ENCODE peak calls at places on chromosomes 13 and 19, in six cellular contexts. One of them, this sample, is unnamed.

GRCh38 chr19:17125728-17126677 is 50.4 kb downstream of the MYO9B start:
- DNase-seq in endothelial cell: no peak
- DNase-seq in Panc1: no peak
- DNase-seq in activated B cell treated with CpG ODN at 0.5 μM for 24 hours: peak; percentile 51
- DNase-seq in neural progenitor cell: no peak
- DNase-seq in ascending aorta: no peak
- DNase-seq in this sample: no peak

GRCh38 chr19:15378529-15379082 is 981 bp downstream of the AKAP8 start:
- DNase-seq in endothelial cell: peak; percentile 37
- DNase-seq in Panc1: no peak
- DNase-seq in activated B cell treated with CpG ODN at 0.5 μM for 24 hours: no peak
- DNase-seq in neural progenitor cell: peak; percentile 65
- DNase-seq in ascending aorta: no peak
- DNase-seq in this sample: peak; percentile 18

GRCh38 chr19:30665449-30665848 is 293.3 kb downstream of the ZNF536 start:
- DNase-seq in endothelial cell: no peak
- DNase-seq in Panc1: no peak
- DNase-seq in activated B cell treated with CpG ODN at 0.5 μM for 24 hours: no peak
- DNase-seq in neural progenitor cell: no peak
- DNase-seq in ascending aorta: no peak
- DNase-seq in this sample: no peak

GRCh38 chr19:10831980-10832658 is 3.9 kb downstream of the TMED1 start:
- DNase-seq in endothelial cell: no peak
- DNase-seq in Panc1: no peak
- DNase-seq in activated B cell treated with CpG ODN at 0.5 μM for 24 hours: no peak
- DNase-seq in neural progenitor cell: no peak
- DNase-seq in ascending aorta: no peak
- DNase-seq in this sample: no peak

GRCh38 chr19:35059006-35059798 is 17.7 kb downstream of the HPN start:
- DNase-seq in endothelial cell: no peak
- DNase-seq in Panc1: no peak
- DNase-seq in activated B cell treated with CpG ODN at 0.5 μM for 24 hours: no peak
- DNase-seq in neural progenitor cell: no peak
- DNase-seq in ascending aorta: no peak
- DNase-seq in this sample: no peak

GRCh38 chr13:67217914-67218313 is 12.2 kb downstream of the PCDH9 start:
- DNase-seq in endothelial cell: no peak
- DNase-seq in Panc1: no peak
- DNase-seq in activated B cell treated with CpG ODN at 0.5 μM for 24 hours: no peak
- DNase-seq in neural progenitor cell: no peak
- DNase-seq in ascending aorta: no peak
- DNase-seq in this sample: no peak

GRCh38 chr19:36136975-36137686 is 2.7 kb upstream of the CAPNS1 start:
- DNase-seq in endothelial cell: no peak
- DNase-seq in Panc1: peak; percentile 59
- DNase-seq in activated B cell treated with CpG ODN at 0.5 μM for 24 hours: no peak
- DNase-seq in neural progenitor cell: no peak
- DNase-seq in ascending aorta: peak; percentile 33
- DNase-seq in this sample: peak; percentile 96

GRCh38 chr13:71858647-71859046 is 8.4 kb downstream of the DACH1 start:
- DNase-seq in endothelial cell: no peak
- DNase-seq in Panc1: no peak
- DNase-seq in activated B cell treated with CpG ODN at 0.5 μM for 24 hours: no peak
- DNase-seq in neural progenitor cell: no peak
- DNase-seq in ascending aorta: no peak
- DNase-seq in this sample: no peak

GRCh38 chr13:60788156-60788829 is 391.3 kb downstream of the TDRD3 start:
- DNase-seq in endothelial cell: no peak
- DNase-seq in Panc1: no peak
- DNase-seq in activated B cell treated with CpG ODN at 0.5 μM for 24 hours: no peak
- DNase-seq in neural progenitor cell: no peak
- DNase-seq in ascending aorta: no peak
- DNase-seq in this sample: no peak

GRCh38 chr13:27379694-27380596 is 44.5 kb upstream of the GTF3A start:
- DNase-seq in endothelial cell: peak; percentile 86
- DNase-seq in Panc1: no peak
- DNase-seq in activated B cell treated with CpG ODN at 0.5 μM for 24 hours: no peak
- DNase-seq in neural progenitor cell: peak; percentile 83
- DNase-seq in ascending aorta: no peak
- DNase-seq in this sample: peak; percentile 35

GRCh38 chr19:37362733-37363132 is 8.2 kb upstream of the ZNF527 start:
- DNase-seq in endothelial cell: no peak
- DNase-seq in Panc1: no peak
- DNase-seq in activated B cell treated with CpG ODN at 0.5 μM for 24 hours: no peak
- DNase-seq in neural progenitor cell: peak; percentile 48
- DNase-seq in ascending aorta: no peak
- DNase-seq in this sample: peak; percentile 62

GRCh38 chr13:110799246-110800236 is 86.0 kb downstream of the ING1 start:
- DNase-seq in endothelial cell: no peak
- DNase-seq in Panc1: no peak
- DNase-seq in activated B cell treated with CpG ODN at 0.5 μM for 24 hours: no peak
- DNase-seq in neural progenitor cell: no peak
- DNase-seq in ascending aorta: no peak
- DNase-seq in this sample: no peak

GRCh38 chr13:112970552-112971287 is 1.7 kb downstream of the MCF2L start:
- DNase-seq in endothelial cell: no peak
- DNase-seq in Panc1: no peak
- DNase-seq in activated B cell treated with CpG ODN at 0.5 μM for 24 hours: no peak
- DNase-seq in neural progenitor cell: no peak
- DNase-seq in ascending aorta: no peak
- DNase-seq in this sample: no peak

GRCh38 chr13:98083507-98083906 is 59.4 kb upstream of the FARP1 start:
- DNase-seq in endothelial cell: no peak
- DNase-seq in Panc1: no peak
- DNase-seq in activated B cell treated with CpG ODN at 0.5 μM for 24 hours: no peak
- DNase-seq in neural progenitor cell: no peak
- DNase-seq in ascending aorta: no peak
- DNase-seq in this sample: no peak

GRCh38 chr19:17107546-17108452 is 32.2 kb downstream of the MYO9B start:
- DNase-seq in endothelial cell: no peak
- DNase-seq in Panc1: peak; percentile 81
- DNase-seq in activated B cell treated with CpG ODN at 0.5 μM for 24 hours: no peak
- DNase-seq in neural progenitor cell: no peak
- DNase-seq in ascending aorta: peak; percentile 94
- DNase-seq in this sample: peak; percentile 86

GRCh38 chr19:33267706-33268105 is 34.6 kb downstream of the CEBPA start:
- DNase-seq in endothelial cell: no peak
- DNase-seq in Panc1: no peak
- DNase-seq in activated B cell treated with CpG ODN at 0.5 μM for 24 hours: no peak
- DNase-seq in neural progenitor cell: no peak
- DNase-seq in ascending aorta: no peak
- DNase-seq in this sample: no peak

GRCh38 chr13:79749985-79750551 is 269.1 kb downstream of the NDFIP2 start:
- DNase-seq in endothelial cell: peak; percentile 27
- DNase-seq in Panc1: no peak
- DNase-seq in activated B cell treated with CpG ODN at 0.5 μM for 24 hours: no peak
- DNase-seq in neural progenitor cell: peak; percentile 54
- DNase-seq in ascending aorta: no peak
- DNase-seq in this sample: peak; percentile 36

GRCh38 chr19:41219924-41220567 is 1.0 kb downstream of the AXL start:
- DNase-seq in endothelial cell: no peak
- DNase-seq in Panc1: no peak
- DNase-seq in activated B cell treated with CpG ODN at 0.5 μM for 24 hours: no peak
- DNase-seq in neural progenitor cell: peak; percentile 28
- DNase-seq in ascending aorta: no peak
- DNase-seq in this sample: peak; percentile 59

GRCh38 chr13:77595166-77595810 is 59.8 kb downstream of the SCEL start:
- DNase-seq in endothelial cell: no peak
- DNase-seq in Panc1: no peak
- DNase-seq in activated B cell treated with CpG ODN at 0.5 μM for 24 hours: no peak
- DNase-seq in neural progenitor cell: no peak
- DNase-seq in ascending aorta: no peak
- DNase-seq in this sample: no peak

GRCh38 chr13:52405767-52406494 is at the start of gene THSD1:
- DNase-seq in endothelial cell: peak; percentile 86
- DNase-seq in Panc1: no peak
- DNase-seq in activated B cell treated with CpG ODN at 0.5 μM for 24 hours: peak; percentile 18
- DNase-seq in neural progenitor cell: peak; percentile 62
- DNase-seq in ascending aorta: no peak
- DNase-seq in this sample: peak; percentile 54

GRCh38 chr13:92767468-92767867 is 459.1 kb upstream of the GPC6 start:
- DNase-seq in endothelial cell: no peak
- DNase-seq in Panc1: no peak
- DNase-seq in activated B cell treated with CpG ODN at 0.5 μM for 24 hours: no peak
- DNase-seq in neural progenitor cell: no peak
- DNase-seq in ascending aorta: no peak
- DNase-seq in this sample: no peak

GRCh38 chr13:44212633-44213387 is 160.8 kb upstream of the SERP2 start:
- DNase-seq in endothelial cell: no peak
- DNase-seq in Panc1: no peak
- DNase-seq in activated B cell treated with CpG ODN at 0.5 μM for 24 hours: no peak
- DNase-seq in neural progenitor cell: no peak
- DNase-seq in ascending aorta: no peak
- DNase-seq in this sample: no peak

GRCh38 chr19:2291185-2291751 is 9.3 kb upstream of the PEAK3 start:
- DNase-seq in endothelial cell: no peak
- DNase-seq in Panc1: no peak
- DNase-seq in activated B cell treated with CpG ODN at 0.5 μM for 24 hours: no peak
- DNase-seq in neural progenitor cell: peak; percentile 92
- DNase-seq in ascending aorta: no peak
- DNase-seq in this sample: no peak

GRCh38 chr13:46803586-46803985 is 6.6 kb upstream of the ESD start:
- DNase-seq in endothelial cell: no peak
- DNase-seq in Panc1: no peak
- DNase-seq in activated B cell treated with CpG ODN at 0.5 μM for 24 hours: no peak
- DNase-seq in neural progenitor cell: no peak
- DNase-seq in ascending aorta: no peak
- DNase-seq in this sample: no peak

GRCh38 chr19:55353803-55354697 is 469 bp downstream of the COX6B2 start:
- DNase-seq in endothelial cell: peak; percentile 72
- DNase-seq in Panc1: no peak
- DNase-seq in activated B cell treated with CpG ODN at 0.5 μM for 24 hours: peak; percentile 66
- DNase-seq in neural progenitor cell: peak; percentile 84
- DNase-seq in ascending aorta: no peak
- DNase-seq in this sample: peak; percentile 75

GRCh38 chr13:65149687-65150086 is 2080.4 kb downstream of the PCDH9 start:
- DNase-seq in endothelial cell: no peak
- DNase-seq in Panc1: no peak
- DNase-seq in activated B cell treated with CpG ODN at 0.5 μM for 24 hours: no peak
- DNase-seq in neural progenitor cell: no peak
- DNase-seq in ascending aorta: no peak
- DNase-seq in this sample: no peak

GRCh38 chr13:97851269-97851668 is 102.2 kb upstream of the IPO5 start:
- DNase-seq in endothelial cell: no peak
- DNase-seq in Panc1: no peak
- DNase-seq in activated B cell treated with CpG ODN at 0.5 μM for 24 hours: no peak
- DNase-seq in neural progenitor cell: no peak
- DNase-seq in ascending aorta: no peak
- DNase-seq in this sample: peak; percentile 3

GRCh38 chr13:64684108-64684507 is 2546.0 kb downstream of the PCDH9 start:
- DNase-seq in endothelial cell: no peak
- DNase-seq in Panc1: no peak
- DNase-seq in activated B cell treated with CpG ODN at 0.5 μM for 24 hours: no peak
- DNase-seq in neural progenitor cell: no peak
- DNase-seq in ascending aorta: no peak
- DNase-seq in this sample: no peak

GRCh38 chr13:101512650-101513049 is 60.2 kb downstream of the ITGBL1 start:
- DNase-seq in endothelial cell: no peak
- DNase-seq in Panc1: no peak
- DNase-seq in activated B cell treated with CpG ODN at 0.5 μM for 24 hours: no peak
- DNase-seq in neural progenitor cell: no peak
- DNase-seq in ascending aorta: no peak
- DNase-seq in this sample: no peak

GRCh38 chr13:61275740-61276139 is 139.9 kb downstream of the PCDH20 start:
- DNase-seq in endothelial cell: no peak
- DNase-seq in Panc1: no peak
- DNase-seq in activated B cell treated with CpG ODN at 0.5 μM for 24 hours: no peak
- DNase-seq in neural progenitor cell: no peak
- DNase-seq in ascending aorta: no peak
- DNase-seq in this sample: no peak

GRCh38 chr19:10828981-10829821 is 6.8 kb downstream of the TMED1 start:
- DNase-seq in endothelial cell: no peak
- DNase-seq in Panc1: no peak
- DNase-seq in activated B cell treated with CpG ODN at 0.5 μM for 24 hours: no peak
- DNase-seq in neural progenitor cell: peak; percentile 27
- DNase-seq in ascending aorta: no peak
- DNase-seq in this sample: no peak

GRCh38 chr19:12159773-12160414 is 3.0 kb upstream of the ZNF136 start:
- DNase-seq in endothelial cell: no peak
- DNase-seq in Panc1: no peak
- DNase-seq in activated B cell treated with CpG ODN at 0.5 μM for 24 hours: no peak
- DNase-seq in neural progenitor cell: peak; percentile 10
- DNase-seq in ascending aorta: no peak
- DNase-seq in this sample: no peak
- TF ChIP-seq CTCF in endothelial cell: no peak
- TF ChIP-seq CTCF in Panc1: no peak
- TF ChIP-seq CTCF in activated B cell treated with CpG ODN at 0.5 μM for 24 hours: no peak
- TF ChIP-seq CTCF in neural progenitor cell: no peak
- TF ChIP-seq CTCF in ascending aorta: no peak
- TF ChIP-seq CTCF in this sample: no peak

GRCh38 chr19:45467456-45468158 is at the start of gene FOSB:
- DNase-seq in endothelial cell: peak; percentile 92
- DNase-seq in Panc1: no peak
- DNase-seq in activated B cell treated with CpG ODN at 0.5 μM for 24 hours: peak; percentile 94
- DNase-seq in neural progenitor cell: peak; percentile 99
- DNase-seq in ascending aorta: peak; percentile 82
- DNase-seq in this sample: peak; percentile 96
- TF ChIP-seq CTCF in endothelial cell: no peak
- TF ChIP-seq CTCF in Panc1: no peak
- TF ChIP-seq CTCF in activated B cell treated with CpG ODN at 0.5 μM for 24 hours: no peak
- TF ChIP-seq CTCF in neural progenitor cell: peak; percentile 52
- TF ChIP-seq CTCF in ascending aorta: no peak
- TF ChIP-seq CTCF in this sample: no peak

GRCh38 chr13:38697628-38698333 is 10.9 kb downstream of the FREM2 start:
- DNase-seq in endothelial cell: peak; percentile 19
- DNase-seq in Panc1: no peak
- DNase-seq in activated B cell treated with CpG ODN at 0.5 μM for 24 hours: no peak
- DNase-seq in neural progenitor cell: peak; percentile 31
- DNase-seq in ascending aorta: no peak
- DNase-seq in this sample: no peak
- TF ChIP-seq CTCF in endothelial cell: no peak
- TF ChIP-seq CTCF in Panc1: no peak
- TF ChIP-seq CTCF in activated B cell treated with CpG ODN at 0.5 μM for 24 hours: no peak
- TF ChIP-seq CTCF in neural progenitor cell: no peak
- TF ChIP-seq CTCF in ascending aorta: no peak
- TF ChIP-seq CTCF in this sample: no peak

GRCh38 chr13:38641164-38641948 is 45.5 kb upstream of the FREM2 start:
- DNase-seq in endothelial cell: no peak
- DNase-seq in Panc1: no peak
- DNase-seq in activated B cell treated with CpG ODN at 0.5 μM for 24 hours: no peak
- DNase-seq in neural progenitor cell: no peak
- DNase-seq in ascending aorta: no peak
- DNase-seq in this sample: no peak
- TF ChIP-seq CTCF in endothelial cell: peak; percentile 16
- TF ChIP-seq CTCF in Panc1: peak; percentile 30
- TF ChIP-seq CTCF in activated B cell treated with CpG ODN at 0.5 μM for 24 hours: no peak
- TF ChIP-seq CTCF in neural progenitor cell: peak; percentile 31
- TF ChIP-seq CTCF in ascending aorta: no peak
- TF ChIP-seq CTCF in this sample: no peak

GRCh38 chr13:114334305-114335053 is 20.2 kb downstream of the CHAMP1 start:
- DNase-seq in endothelial cell: no peak
- DNase-seq in Panc1: no peak
- DNase-seq in activated B cell treated with CpG ODN at 0.5 μM for 24 hours: no peak
- DNase-seq in neural progenitor cell: no peak
- DNase-seq in ascending aorta: no peak
- DNase-seq in this sample: no peak

GRCh38 chr13:114341003-114341777 is 26.9 kb downstream of the CHAMP1 start:
- DNase-seq in endothelial cell: no peak
- DNase-seq in Panc1: no peak
- DNase-seq in activated B cell treated with CpG ODN at 0.5 μM for 24 hours: no peak
- DNase-seq in neural progenitor cell: no peak
- DNase-seq in ascending aorta: no peak
- DNase-seq in this sample: no peak

GRCh38 chr13:114338959-114339358 is 24.7 kb downstream of the CHAMP1 start:
- DNase-seq in endothelial cell: no peak
- DNase-seq in Panc1: no peak
- DNase-seq in activated B cell treated with CpG ODN at 0.5 μM for 24 hours: no peak
- DNase-seq in neural progenitor cell: no peak
- DNase-seq in ascending aorta: no peak
- DNase-seq in this sample: no peak

GRCh38 chr13:114339779-114340534 is 25.7 kb downstream of the CHAMP1 start:
- DNase-seq in endothelial cell: no peak
- DNase-seq in Panc1: no peak
- DNase-seq in activated B cell treated with CpG ODN at 0.5 μM for 24 hours: no peak
- DNase-seq in neural progenitor cell: no peak
- DNase-seq in ascending aorta: no peak
- DNase-seq in this sample: peak; percentile 59
- TF ChIP-seq CTCF in endothelial cell: peak; percentile 36
- TF ChIP-seq CTCF in Panc1: peak; percentile 74
- TF ChIP-seq CTCF in activated B cell treated with CpG ODN at 0.5 μM for 24 hours: no peak
- TF ChIP-seq CTCF in neural progenitor cell: peak; percentile 58
- TF ChIP-seq CTCF in ascending aorta: peak; percentile 57
- TF ChIP-seq CTCF in this sample: peak; percentile 64